ENCODE peak calls at places on chromosome 6, in eight cellular contexts. R, S, P, I, N, V, T and B are unnamed samples.

GRCh38 chr6:88304515-88304914 is 138.4 kb upstream of the CNR1 start:
- DNase-seq in V (no peak), R (no peak), P (no peak), T (no peak), N (no peak), S (no peak), I (no peak), B (no peak)

GRCh38 chr6:65935412-65935811 is 228.4 kb upstream of the EYS start:
- DNase-seq in P (no peak), I (no peak), N (no peak), V (no peak), T (no peak), S (no peak), R (no peak), B (no peak)

GRCh38 chr6:2853766-2854393 is 12.2 kb upstream of the SERPINB1 start:
- DNase-seq in N (no peak), T (peak), V (no peak), S (peak), R (peak), I (peak), P (peak), B (peak)

GRCh38 chr6:133046576-133046975 is 194.6 kb upstream of the EYA4 start:
- DNase-seq in S (no peak), N (no peak), I (no peak), R (no peak), V (no peak), T (no peak), P (no peak), B (no peak)

GRCh38 chr6:72032056-72032455 is 145.7 kb downstream of the RIMS1 start:
- DNase-seq in T (peak), S (no peak), I (no peak), P (no peak), R (peak), N (no peak), V (no peak), B (no peak)

GRCh38 chr6:2749972-2750600 is 636 bp downstream of the MYLK4 start:
- DNase-seq in S (peak), N (peak), P (peak), V (peak), T (peak), I (peak), R (no peak), B (peak)

GRCh38 chr6:109465772-109466171 is 10.2 kb upstream of the MICAL1 start:
- DNase-seq in V (no peak), I (no peak), N (no peak), R (no peak), T (no peak), P (no peak), S (no peak), B (no peak)

GRCh38 chr6:369559-370431 is 21.8 kb upstream of the IRF4 start:
- DNase-seq in P (no peak), V (no peak), T (no peak), R (no peak), S (no peak), I (no peak), N (no peak), B (no peak)

GRCh38 chr6:35214869-35215664 is 1.3 kb downstream of the SCUBE3 start:
- DNase-seq in V (no peak), I (peak), N (no peak), R (no peak), T (no peak), S (peak), P (peak), B (peak)

GRCh38 chr6:14968056-14968643 is 277.7 kb upstream of the JARID2 start:
- DNase-seq in P (no peak), T (no peak), R (no peak), I (no peak), N (no peak), V (no peak), S (no peak), B (no peak)

GRCh38 chr6:31690231-31691077 is 9.6 kb upstream of the LY6G5C start:
- DNase-seq in N (no peak), V (no peak), I (no peak), S (peak), P (no peak), R (no peak), T (no peak), B (peak)

GRCh38 chr6:111854683-111855082 is 18.6 kb downstream of the FYN start:
- DNase-seq in S (no peak), V (no peak), N (no peak), T (peak), P (no peak), R (no peak), I (no peak), B (no peak)

GRCh38 chr6:167826230-167827061 is at the start of gene AFDN:
- DNase-seq in N (no peak), S (peak), I (peak), V (peak), T (peak), R (no peak), P (peak), B (peak)

GRCh38 chr6:169669889-169670288 is 31.9 kb downstream of the WDR27 start:
- DNase-seq in R (no peak), V (no peak), S (no peak), T (peak), N (no peak), I (no peak), P (no peak), B (no peak)

GRCh38 chr6:160678230-160678629 is 14.2 kb upstream of the LPA start:
- DNase-seq in S (no peak), V (no peak), R (peak), N (no peak), P (no peak), I (no peak), T (no peak), B (no peak)

GRCh38 chr6:48962041-48962440 is 501.0 kb downstream of the MMUT start:
- DNase-seq in S (no peak), I (no peak), V (no peak), T (no peak), P (no peak), N (no peak), R (no peak), B (no peak)

GRCh38 chr6:89489078-89489477 is 56.1 kb downstream of the ANKRD6 start:
- DNase-seq in I (no peak), S (no peak), T (no peak), R (no peak), P (no peak), N (no peak), V (no peak), B (no peak)

GRCh38 chr6:129192458-129192989 is 309.6 kb downstream of the LAMA2 start:
- DNase-seq in P (no peak), I (no peak), R (no peak), N (no peak), S (no peak), V (no peak), T (no peak), B (no peak)

GRCh38 chr6:98840385-98840784 is 6.0 kb downstream of the POU3F2 start:
- DNase-seq in S (no peak), N (no peak), I (no peak), T (peak), P (peak), R (no peak), V (no peak), B (no peak)

GRCh38 chr6:148192310-148192709 is 150.3 kb upstream of the SASH1 start:
- DNase-seq in P (no peak), N (no peak), T (peak), V (no peak), I (no peak), S (no peak), R (peak), B (no peak)

GRCh38 chr6:130906736-130907381 is 79.7 kb downstream of the SMLR1 start:
- DNase-seq in P (no peak), N (no peak), S (no peak), T (peak), I (no peak), R (peak), V (no peak), B (no peak)

GRCh38 chr6:56671651-56672461 is 29.2 kb upstream of the DST start:
- DNase-seq in N (peak), S (no peak), V (no peak), I (peak), R (peak), T (no peak), P (no peak), B (peak)

GRCh38 chr6:129577691-129578090 is 132.3 kb downstream of the ARHGAP18 start:
- DNase-seq in I (no peak), V (no peak), P (no peak), T (peak), S (no peak), R (no peak), N (no peak), B (no peak)

GRCh38 chr6:109255946-109256628 is 126.2 kb downstream of the CD164 start:
- DNase-seq in V (no peak), T (no peak), R (no peak), S (no peak), P (no peak), I (no peak), N (no peak), B (no peak)

GRCh38 chr6:43475506-43475905 is 1.9 kb upstream of the TJAP1 start:
- DNase-seq in T (no peak), N (no peak), R (no peak), S (no peak), V (no peak), I (peak), P (no peak), B (no peak)

GRCh38 chr6:44253307-44254101 is 3.8 kb downstream of the SLC35B2 start:
- DNase-seq in P (peak), N (peak), T (no peak), S (no peak), I (peak), R (no peak), V (peak), B (peak)

GRCh38 chr6:47700051-47700450 is 1.7 kb downstream of the ADGRF4 start:
- DNase-seq in R (peak), V (no peak), I (no peak), S (no peak), N (no peak), P (no peak), T (peak), B (peak)

GRCh38 chr6:57087916-57088315 is 2.1 kb upstream of the ZNF451 start:
- DNase-seq in P (no peak), I (no peak), T (no peak), N (no peak), V (no peak), R (no peak), S (no peak), B (peak)

GRCh38 chr6:170095273-170095976 is 195.5 kb downstream of the DLL1 start:
- DNase-seq in S (no peak), V (peak), I (peak), T (no peak), P (no peak), N (no peak), R (no peak), B (no peak)

GRCh38 chr6:117482240-117483003 is at the start of gene DCBLD1:
- DNase-seq in N (no peak), T (peak), I (peak), P (peak), S (peak), R (peak), V (peak), B (peak)

GRCh38 chr6:88609973-88610372 is 353.4 kb downstream of the RNGTT start:
- DNase-seq in N (no peak), T (no peak), V (no peak), S (no peak), P (no peak), R (no peak), I (no peak), B (no peak)

GRCh38 chr6:90463359-90463758 is 123.5 kb downstream of the MAP3K7 start:
- DNase-seq in S (no peak), R (no peak), V (no peak), I (no peak), N (peak), P (no peak), T (no peak), B (no peak)

GRCh38 chr6:144131248-144131709 is 19.0 kb upstream of the STX11 start:
- DNase-seq in I (no peak), P (no peak), R (peak), N (no peak), V (no peak), T (peak), S (no peak), B (no peak)

GRCh38 chr6:149701699-149702098 is 16.2 kb downstream of the LATS1 start:
- DNase-seq in S (no peak), R (peak), V (no peak), I (peak), P (no peak), N (no peak), T (peak), B (peak)
- H3K9ac ChIP-seq in S (no peak), R (no peak), V (no peak), I (no peak), P (no peak), N (no peak), T (no peak), B (no peak)

GRCh38 chr6:17394192-17394611 is 807 bp downstream of the CAP2 start:
- DNase-seq in N (no peak), S (peak), V (peak), T (peak), R (peak), P (peak), I (peak), B (peak)
- H3K9ac ChIP-seq in N (no peak), S (no peak), V (peak), T (peak), R (peak), P (no peak), I (peak), B (peak)

DNA sequence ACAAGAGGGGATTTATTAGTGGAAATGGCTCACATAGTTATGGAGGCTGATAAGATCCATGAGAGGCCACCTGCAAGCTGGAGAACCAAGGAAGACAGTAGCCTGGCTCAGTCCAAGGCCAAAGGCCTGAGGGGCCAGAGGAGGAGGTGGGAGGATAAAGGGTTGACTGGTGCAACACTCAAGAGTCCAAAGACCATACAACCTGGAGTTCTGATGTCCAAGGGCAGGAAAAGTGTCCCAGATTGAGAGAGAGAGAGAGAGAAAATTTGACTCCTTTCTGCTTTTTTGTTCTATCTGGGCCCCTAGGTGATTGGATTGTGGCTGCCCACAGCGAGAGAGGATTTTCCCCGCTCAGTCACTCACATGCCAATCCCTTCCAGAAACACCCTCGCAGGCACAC is 8.0 kb downstream of the HLA-F start:
- DNase-seq in V (no peak), S (no peak), R (no peak), N (no peak), P (no peak), I (no peak), T (no peak), B (no peak)
- H3K9ac ChIP-seq in V (no peak), S (no peak), R (no peak), N (no peak), P (no peak), I (no peak), T (no peak), B (no peak)

GRCh38 chr6:158909938-158910337 is 90.1 kb downstream of the RSPH3 start:
- DNase-seq in V (no peak), N (no peak), P (peak), T (peak), I (peak), R (peak), S (no peak), B (peak)

GRCh38 chr6:158911746-158912158 is 88.2 kb downstream of the RSPH3 start:
- DNase-seq in V (no peak), N (no peak), P (no peak), I (no peak), S (no peak), T (no peak), R (no peak), B (no peak)

GRCh38 chr6:158912591-158912990 is 87.4 kb downstream of the RSPH3 start:
- DNase-seq in P (no peak), T (no peak), S (no peak), N (no peak), V (no peak), I (no peak), R (no peak), B (no peak)

GRCh38 chr6:158908596-158908995 is 89.4 kb upstream of the EZR start:
- DNase-seq in T (no peak), N (no peak), I (no peak), V (no peak), S (no peak), P (no peak), R (no peak), B (no peak)

GRCh38 chr6:158910484-158911075 is 89.4 kb downstream of the RSPH3 start:
- DNase-seq in R (peak), N (no peak), P (peak), V (no peak), S (no peak), T (peak), I (peak), B (peak)
- H3K9ac ChIP-seq in R (peak), N (no peak), P (no peak), V (no peak), S (no peak), T (no peak), I (no peak), B (no peak)

GRCh38 chr6:6695711-6696048 is 107.2 kb downstream of the LY86 start:
- DNase-seq in V (no peak), I (no peak), S (no peak), T (no peak), P (no peak), R (no peak), N (no peak), B (no peak)
- H3K9ac ChIP-seq in V (no peak), I (no peak), S (peak), T (no peak), P (no peak), R (no peak), N (no peak), B (no peak)